ENCODE peak calls at places on chromosome 5, in eight cellular contexts. A is mucosa of descending colon; F is adrenal gland; U is cardiac fibroblast; D is uterus; B is neuronal stem cell; X is CD8-positive, alpha-beta memory T cell; J is tibial artery. H is an unnamed sample.

GRCh38 chr5:134647750-134648424 is 698 bp upstream of the SEC24A start:
- DNase-seq in A (no peak), F (no peak), U (peak), D (peak), B (no peak), X (peak), J (no peak), H (no peak)

GRCh38 chr5:2465383-2465782 is 286.1 kb downstream of the IRX2 start:
- DNase-seq in A (no peak), F (no peak), U (no peak), D (no peak), B (no peak), X (no peak), J (no peak), H (no peak)

GRCh38 chr5:121748690-121749089 is 103.0 kb upstream of the FTMT start:
- DNase-seq in A (no peak), F (no peak), U (no peak), D (no peak), B (no peak), X (no peak), J (no peak), H (no peak)

GRCh38 chr5:43209060-43209459 is 17.0 kb downstream of the NIM1K start:
- DNase-seq in A (no peak), F (no peak), U (no peak), D (no peak), B (no peak), X (no peak), J (no peak), H (no peak)

GRCh38 chr5:16784088-16784487 is 152.0 kb downstream of the MYO10 start:
- DNase-seq in A (no peak), F (no peak), U (peak), D (no peak), B (no peak), X (no peak), J (no peak), H (no peak)

GRCh38 chr5:96963267-96963666 is 27.4 kb downstream of the LNPEP start:
- DNase-seq in A (no peak), F (peak), U (peak), D (peak), B (no peak), X (no peak), J (peak), H (no peak)

GRCh38 chr5:73412597-73412988 is 36.0 kb downstream of the FOXD1 start:
- DNase-seq in A (no peak), F (no peak), U (peak), D (no peak), B (no peak), X (no peak), J (no peak), H (no peak)

GRCh38 chr5:497090-497489 is 27.2 kb downstream of the SLC9A3 start:
- DNase-seq in A (no peak), F (no peak), U (no peak), D (no peak), B (no peak), X (no peak), J (no peak), H (no peak)

GRCh38 chr5:38601133-38601842 is 44.8 kb upstream of the LIFR start:
- DNase-seq in A (no peak), F (no peak), U (no peak), D (peak), B (no peak), X (no peak), J (peak), H (no peak)

GRCh38 chr5:102531506-102531905 is 32.7 kb upstream of the SLCO6A1 start:
- DNase-seq in A (no peak), F (no peak), U (peak), D (no peak), B (no peak), X (no peak), J (no peak), H (no peak)

GRCh38 chr5:53201746-53202145 is 92.2 kb upstream of the MOCS2 start:
- DNase-seq in A (no peak), F (no peak), U (peak), D (no peak), B (no peak), X (no peak), J (no peak), H (peak)

GRCh38 chr5:131379071-131379538 is 115.3 kb downstream of the CDC42SE2 start:
- DNase-seq in A (no peak), F (no peak), U (peak), D (no peak), B (no peak), X (no peak), J (no peak), H (no peak)

GRCh38 chr5:117473075-117473595 is 898.5 kb upstream of the SEMA6A start:
- DNase-seq in A (no peak), F (no peak), U (no peak), D (no peak), B (peak), X (no peak), J (no peak), H (peak)

GRCh38 chr5:166909926-166910325 is 1381.5 kb upstream of the WWC1 start:
- DNase-seq in A (no peak), F (no peak), U (no peak), D (no peak), B (no peak), X (no peak), J (no peak), H (no peak)

GRCh38 chr5:172659909-172660628 is 19.0 kb downstream of the NEURL1B start:
- DNase-seq in A (peak), F (peak), U (peak), D (peak), B (peak), X (no peak), J (peak), H (no peak)

GRCh38 chr5:31033295-31033694 is 160.2 kb upstream of the CDH6 start:
- DNase-seq in A (no peak), F (no peak), U (peak), D (no peak), B (no peak), X (no peak), J (no peak), H (no peak)

GRCh38 chr5:74762599-74762998 is 4.3 kb downstream of the GFM2 start:
- DNase-seq in A (no peak), F (no peak), U (peak), D (no peak), B (no peak), X (no peak), J (no peak), H (no peak)

GRCh38 chr5:116454417-116454927 is 120.2 kb downstream of the SEMA6A start:
- DNase-seq in A (no peak), F (no peak), U (peak), D (no peak), B (no peak), X (no peak), J (peak), H (peak)

GRCh38 chr5:139950436-139950835 is 92.7 kb downstream of the NRG2 start:
- DNase-seq in A (no peak), F (no peak), U (no peak), D (no peak), B (no peak), X (no peak), J (no peak), H (no peak)

GRCh38 chr5:95842955-95843544 is 20.5 kb upstream of the GLRX start:
- DNase-seq in A (no peak), F (peak), U (peak), D (no peak), B (no peak), X (peak), J (peak), H (no peak)

GRCh38 chr5:116068028-116068632 is 16.7 kb upstream of the COMMD10 start:
- DNase-seq in A (no peak), F (no peak), U (peak), D (peak), B (peak), X (no peak), J (no peak), H (peak)

GRCh38 chr5:176560364-176560763 is 11.2 kb downstream of the CDHR2 start:
- DNase-seq in A (no peak), F (no peak), U (no peak), D (no peak), B (no peak), X (no peak), J (no peak), H (no peak)

GRCh38 chr5:176564002-176564401 is 14.9 kb downstream of the CDHR2 start:
- DNase-seq in A (no peak), F (no peak), U (peak), D (no peak), B (no peak), X (no peak), J (no peak), H (no peak)

GRCh38 chr5:176559683-176560082 is 10.5 kb downstream of the CDHR2 start:
- DNase-seq in A (no peak), F (no peak), U (no peak), D (no peak), B (no peak), X (no peak), J (no peak), H (no peak)

GRCh38 chr5:176562189-176562588 is 13.0 kb downstream of the CDHR2 start:
- DNase-seq in A (no peak), F (no peak), U (no peak), D (no peak), B (no peak), X (no peak), J (no peak), H (no peak)

GRCh38 chr5:176561259-176561658 is 12.1 kb downstream of the CDHR2 start:
- DNase-seq in A (no peak), F (no peak), U (no peak), D (no peak), B (no peak), X (no peak), J (no peak), H (no peak)
- H3K4me3 ChIP-seq in A (no peak), F (no peak), U (no peak), D (no peak), B (no peak), X (no peak), J (no peak), H (no peak)

GRCh38 chr5:143733635-143734341 is 78.2 kb upstream of the HMHB1 start:
- DNase-seq in A (no peak), F (no peak), U (peak), D (no peak), B (no peak), X (no peak), J (no peak), H (no peak)
- H3K4me3 ChIP-seq in A (no peak), F (no peak), U (no peak), D (no peak), B (no peak), X (no peak), J (no peak), H (no peak)

GRCh38 chr5:124678478-124678877 is 68.0 kb downstream of the ZNF608 start:
- DNase-seq in A (no peak), F (no peak), U (no peak), D (no peak), B (no peak), X (no peak), J (no peak), H (no peak)

GRCh38 chr5:124677376-124677998 is 69.0 kb downstream of the ZNF608 start:
- DNase-seq in A (peak), F (peak), U (peak), D (no peak), B (no peak), X (no peak), J (no peak), H (no peak)

GRCh38 chr5:124678992-124679519 is 67.4 kb downstream of the ZNF608 start:
- DNase-seq in A (no peak), F (no peak), U (no peak), D (peak), B (no peak), X (no peak), J (no peak), H (no peak)

GRCh38 chr5:124679578-124680210 is 66.7 kb downstream of the ZNF608 start:
- DNase-seq in A (no peak), F (no peak), U (no peak), D (no peak), B (no peak), X (no peak), J (no peak), H (no peak)

GRCh38 chr5:124677999-124678385 is 68.4 kb downstream of the ZNF608 start:
- DNase-seq in A (no peak), F (no peak), U (no peak), D (no peak), B (no peak), X (no peak), J (no peak), H (peak)
- H3K4me3 ChIP-seq in A (no peak), F (no peak), U (no peak), D (no peak), B (no peak), X (no peak), J (no peak), H (no peak)

GRCh38 chr5:93603711-93604118 is 20.7 kb downstream of the NR2F1 start:
- DNase-seq in A (no peak), F (no peak), U (no peak), D (no peak), B (no peak), X (no peak), J (no peak), H (no peak)
- H3K4me3 ChIP-seq in A (no peak), F (peak), U (peak), D (no peak), B (peak), X (no peak), J (no peak), H (no peak)

DNA sequence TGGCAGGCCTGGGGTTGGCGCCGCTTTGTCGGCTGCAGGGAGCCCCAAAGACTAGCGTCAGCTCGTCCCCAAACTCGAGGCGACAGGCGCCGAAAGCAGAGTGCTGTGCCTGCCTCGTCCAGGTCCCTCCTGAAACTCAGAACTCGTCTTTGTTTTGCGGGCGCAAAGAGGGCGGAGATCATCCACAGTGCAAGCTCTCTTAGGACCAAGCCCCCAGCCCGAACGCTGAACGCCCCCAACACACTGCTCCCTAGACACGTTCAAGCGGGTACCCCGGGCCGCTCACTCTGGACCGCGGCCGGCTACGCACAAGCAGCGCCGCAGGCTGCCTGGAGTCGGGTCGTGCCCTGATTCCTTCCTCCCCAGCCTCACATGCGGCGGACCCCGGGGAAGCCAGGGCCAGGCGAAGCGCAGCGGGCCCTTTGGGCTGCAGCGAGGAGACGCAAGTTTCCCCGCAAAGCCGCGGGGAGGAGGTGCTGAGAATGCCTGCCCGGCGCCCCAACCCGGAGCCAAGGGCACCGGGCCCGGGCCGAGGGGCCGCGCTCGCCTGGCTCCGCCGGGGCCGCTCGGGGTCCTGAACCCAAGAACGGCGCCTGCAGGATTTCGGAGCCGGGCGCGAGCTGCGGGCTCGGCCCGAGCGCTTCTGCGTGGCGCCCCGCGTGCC is 852 bp downstream of the FSTL4 start:
- DNase-seq in A (no peak), F (no peak), U (no peak), D (no peak), B (peak), X (no peak), J (no peak), H (no peak)
- H3K4me3 ChIP-seq in A (no peak), F (peak), U (no peak), D (no peak), B (no peak), X (peak), J (peak), H (peak)

GRCh38 chr5:150639751-150640150 is 709 bp upstream of the SYNPO start:
- DNase-seq in A (no peak), F (peak), U (no peak), D (no peak), B (no peak), X (no peak), J (no peak), H (no peak)
- H3K4me3 ChIP-seq in A (no peak), F (no peak), U (peak), D (no peak), B (no peak), X (no peak), J (no peak), H (no peak)

GRCh38 chr5:140966293-140967225 is at the start of gene PCDHAC2:
- DNase-seq in A (peak), F (peak), U (peak), D (peak), B (peak), X (no peak), J (peak), H (peak)

GRCh38 chr5:140967226-140967893 is 1.1 kb downstream of the PCDHAC2 start:
- DNase-seq in A (no peak), F (no peak), U (no peak), D (no peak), B (no peak), X (no peak), J (no peak), H (no peak)

GRCh38 chr5:140964356-140964755 is 1.9 kb upstream of the PCDHAC2 start:
- DNase-seq in A (no peak), F (no peak), U (no peak), D (no peak), B (no peak), X (no peak), J (no peak), H (no peak)

GRCh38 chr5:140962190-140962589 is 4.1 kb upstream of the PCDHAC2 start:
- DNase-seq in A (no peak), F (no peak), U (no peak), D (no peak), B (no peak), X (no peak), J (no peak), H (no peak)

GRCh38 chr5:140965905-140966292 is 377 bp upstream of the PCDHAC2 start:
- DNase-seq in A (no peak), F (no peak), U (no peak), D (peak), B (no peak), X (no peak), J (no peak), H (no peak)
- H3K4me3 ChIP-seq in A (no peak), F (no peak), U (peak), D (peak), B (peak), X (no peak), J (peak), H (peak)